ENCODE peak calls at places on chromosomes 11 and 22, in nine cellular contexts. K is IMR-90, D is tibial nerve, M is AG04450, F is Caco-2, P is bronchial epithelial cell, R is MM.1S, C is cardiac fibroblast, B is AG10803. Q is an unnamed sample.

GRCh38 chr11:72091292-72091691 is 10.6 kb downstream of the LRRC51 start:
- DNase-seq in D (peak; percentile 54), R (peak; percentile 28), B (peak; percentile 66), F (peak; percentile 91), C (peak; percentile 75), M (peak; percentile 20), P (peak; percentile 56), K (peak; percentile 54), Q (peak; percentile 62)

GRCh38 chr11:130522284-130522961 is 74.0 kb downstream of the ADAMTS15 start:
- DNase-seq in K (peak; percentile 97), R (no peak), M (peak; percentile 84), C (peak; percentile 91), P (peak; percentile 81), F (peak; percentile 62), B (peak; percentile 86), D (peak; percentile 90), Q (peak; percentile 87)

GRCh38 chr22:23302171-23303002 is 122.1 kb downstream of the BCR start:
- DNase-seq in B (no peak), C (peak; percentile 46), D (peak; percentile 12), M (no peak), K (no peak), P (no peak), F (no peak), R (no peak), Q (no peak)

GRCh38 chr11:126764221-126764620 is 236.3 kb downstream of the KIRREL3 start:
- DNase-seq in C (no peak), D (no peak), R (no peak), M (no peak), F (no peak), P (no peak), B (peak; percentile 29), K (peak; percentile 12), Q (no peak)

GRCh38 chr22:43546186-43546585 is 134.4 kb downstream of the MPPED1 start:
- DNase-seq in P (no peak), C (no peak), B (no peak), D (no peak), M (no peak), F (no peak), R (peak; percentile 90), K (no peak), Q (no peak)

GRCh38 chr11:80173487-80174136 is 732.8 kb upstream of the TENM4 start:
- DNase-seq in F (no peak), P (no peak), K (no peak), D (no peak), M (no peak), C (no peak), R (no peak), B (no peak), Q (no peak)

GRCh38 chr11:86291466-86292262 is 10.4 kb upstream of the HIKESHI start:
- DNase-seq in B (peak; percentile 48), K (peak; percentile 55), D (no peak), C (peak; percentile 75), P (peak; percentile 79), M (no peak), F (peak; percentile 82), R (peak; percentile 63), Q (peak; percentile 76)

GRCh38 chr11:35623708-35624168 is 5.5 kb downstream of the FJX1 start:
- DNase-seq in F (no peak), C (peak; percentile 92), K (peak; percentile 94), M (peak; percentile 59), P (peak; percentile 98), R (no peak), B (peak; percentile 56), D (no peak), Q (peak; percentile 96)

GRCh38 chr11:69201764-69202370 is 46.1 kb downstream of the SMIM38 start:
- DNase-seq in D (no peak), K (no peak), C (no peak), R (no peak), P (no peak), M (no peak), F (no peak), B (no peak), Q (no peak)

GRCh38 chr11:133956650-133957633 is at the start of gene IGSF9B:
- DNase-seq in D (peak; percentile 71), K (peak; percentile 45), F (peak; percentile 94), P (peak; percentile 56), R (peak; percentile 54), M (no peak), C (peak; percentile 57), B (peak; percentile 58), Q (peak; percentile 70)

GRCh38 chr22:46525681-46526483 is 11.5 kb downstream of the CELSR1 start:
- DNase-seq in P (peak; percentile 68), F (no peak), R (no peak), B (no peak), C (no peak), D (no peak), M (no peak), K (no peak), Q (peak; percentile 55)

GRCh38 chr11:20616908-20617307 is 17.5 kb downstream of the SLC6A5 start:
- DNase-seq in B (no peak), P (no peak), R (no peak), M (no peak), K (no peak), F (no peak), C (no peak), D (no peak), Q (no peak)

GRCh38 chr11:47276923-47277322 is 7.0 kb downstream of the MADD start:
- DNase-seq in R (no peak), B (no peak), P (no peak), K (no peak), C (no peak), F (no peak), D (no peak), M (no peak), Q (no peak)

GRCh38 chr22:43154887-43155536 is 3.7 kb downstream of the TSPO start:
- DNase-seq in K (no peak), F (no peak), P (no peak), C (no peak), M (no peak), D (no peak), R (no peak), B (peak; percentile 18), Q (no peak)

GRCh38 chr11:9158898-9159391 is 67.5 kb upstream of the SCUBE2 start:
- DNase-seq in K (peak; percentile 58), F (no peak), R (no peak), D (no peak), P (peak; percentile 88), M (no peak), C (peak; percentile 86), B (peak; percentile 77), Q (peak; percentile 65)

GRCh38 chr11:9313648-9314290 is 624 bp downstream of the TMEM41B start:
- DNase-seq in F (peak; percentile 46), M (no peak), D (no peak), P (peak; percentile 39), B (peak; percentile 9), R (peak; percentile 27), C (peak; percentile 26), K (peak; percentile 8), Q (peak; percentile 36)

GRCh38 chr11:118265954-118266353 is 1.9 kb upstream of the MPZL2 start:
- DNase-seq in C (no peak), F (no peak), M (no peak), K (no peak), B (no peak), D (no peak), P (peak; percentile 80), R (no peak), Q (peak; percentile 69)

GRCh38 chr11:107953506-107953905 is 25.3 kb downstream of the RAB39A start:
- DNase-seq in K (no peak), C (no peak), B (no peak), F (no peak), D (no peak), P (no peak), R (no peak), M (no peak), Q (no peak)

GRCh38 chr11:3015796-3016195 is 23.7 kb upstream of the NAP1L4 start:
- DNase-seq in C (no peak), F (no peak), B (no peak), R (no peak), M (no peak), P (no peak), D (no peak), K (no peak), Q (no peak)

GRCh38 chr11:124633355-124633754 is 10.7 kb downstream of the TBRG1 start:
- DNase-seq in B (no peak), R (no peak), M (no peak), F (no peak), P (peak; percentile 11), K (peak; percentile 17), C (peak; percentile 23), D (no peak), Q (no peak)
- TF ChIP-seq CTCF in B (peak; percentile 33), R (peak; percentile 28), M (peak; percentile 51), F (peak; percentile 68), P (peak; percentile 28), K (peak; percentile 32), C (peak; percentile 38), D (no peak), Q (peak; percentile 45)

GRCh38 chr11:57458060-57458409 is 2.3 kb upstream of the RTN4RL2 start:
- DNase-seq in C (no peak), D (no peak), B (no peak), P (no peak), F (peak; percentile 46), K (no peak), R (no peak), M (no peak), Q (no peak)
- H3K4me3 ChIP-seq in C (peak overlapping the region; percentile 28), D (peak overlapping the region; percentile 17), B (no peak overlapping the region), P (peak overlapping the region; percentile 1), F (peak overlapping the region; percentile 66), K (no peak overlapping the region), R (no peak overlapping the region), M (no peak overlapping the region), Q (no peak overlapping the region)

GRCh38 chr11:93368022-93368421 is 37.5 kb downstream of the DEUP1 start:
- DNase-seq in C (no peak), R (no peak), F (no peak), M (no peak), P (no peak), D (no peak), B (no peak), K (no peak), Q (no peak)
- TF ChIP-seq CTCF in C (no peak), R (no peak), F (no peak), M (no peak), P (no peak), D (no peak), B (no peak), K (no peak), Q (no peak)

GRCh38 chr22:29609139-29609538 is 5.7 kb downstream of the NF2 start:
- DNase-seq in M (no peak), C (no peak), D (no peak), R (no peak), P (no peak), F (no peak), B (no peak), K (no peak), Q (peak; percentile 41)

GRCh38 chr22:29610780-29611179 is 7.3 kb downstream of the NF2 start:
- DNase-seq in K (no peak), M (no peak), P (no peak), R (no peak), F (no peak), C (no peak), B (no peak), D (no peak), Q (no peak)

GRCh38 chr22:29605236-29605850 is 1.9 kb downstream of the NF2 start:
- DNase-seq in P (no peak), M (no peak), F (no peak), R (no peak), D (no peak), C (no peak), B (no peak), K (no peak), Q (no peak)

GRCh38 chr22:29606320-29606719 is 2.9 kb downstream of the NF2 start:
- DNase-seq in M (no peak), R (no peak), P (no peak), D (no peak), B (no peak), K (no peak), C (no peak), F (no peak), Q (no peak)

GRCh38 chr22:29607426-29607825 is 4.0 kb downstream of the NF2 start:
- DNase-seq in C (peak; percentile 42), R (no peak), P (no peak), B (no peak), D (no peak), M (no peak), F (no peak), K (no peak), Q (no peak)
- H3K4me3 ChIP-seq in C (no peak overlapping the region), R (no peak overlapping the region), P (no peak overlapping the region), B (no peak overlapping the region), D (no peak overlapping the region), M (no peak overlapping the region), F (no peak overlapping the region), K (no peak overlapping the region), Q (no peak overlapping the region)

Q was measured in epithelial cell of esophagus.